ENCODE peak calls at places on chromosomes 1 and 21, in six cellular contexts. A is activated CD8-positive, alpha-beta memory T cell treated with anti-CD3 and anti-CD28 coated beads, Interleukin-2, amount 50 U/mL, for 48 hours; Z is stimulated activated naive CD8-positive, alpha-beta T cell treated with anti-CD3 and anti-CD28 coated beads, Interleukin-15, Interleukin-2, amounts not matched to agents 100 U/mL and 50 U/mL, for 24 hours; H is amniotic stem cell; E is Caki2; B is smooth muscle cell of the brain vasculature. I is an unnamed sample.

GRCh38 chr1:236989290-236990051 is 14.8 kb downstream of the MT1HL1 start:
- DNase-seq in A (no peak), Z (no peak), H (no peak), E (no peak), B (no peak), I (no peak)

GRCh38 chr1:11579506-11579905 is 74.7 kb downstream of the FBXO2 start:
- DNase-seq in A (no peak), Z (no peak), H (no peak), E (no peak), B (no peak), I (no peak)

GRCh38 chr1:30416221-30416820 is 307.1 kb downstream of the MATN1 start:
- DNase-seq in A (no peak), Z (no peak), H (no peak), E (no peak), B (no peak), I (no peak)

GRCh38 chr1:154999651-155000474 is 2.7 kb upstream of the ZBTB7B start:
- DNase-seq in A (peak; percentile 84), Z (peak; percentile 81), H (no peak), E (no peak), B (no peak), I (peak; percentile 72)

GRCh38 chr21:42171091-42172053 is 47.6 kb upstream of the ABCG1 start:
- DNase-seq in A (peak; percentile 46), Z (no peak), H (no peak), E (no peak), B (no peak), I (peak; percentile 93)

GRCh38 chr21:16573581-16573980 is 843.8 kb downstream of the USP25 start:
- DNase-seq in A (no peak), Z (no peak), H (no peak), E (no peak), B (no peak), I (no peak)

GRCh38 chr1:45444609-45445131 is 46.3 kb downstream of the TESK2 start:
- DNase-seq in A (no peak), Z (no peak), H (no peak), E (no peak), B (no peak), I (no peak)

GRCh38 chr1:203512830-203513578 is 19.1 kb downstream of the OPTC start:
- DNase-seq in A (no peak), Z (peak; percentile 49), H (peak; percentile 89), E (peak; percentile 89), B (peak; percentile 61), I (peak; percentile 83)

GRCh38 chr1:186564558-186564957 is 103.6 kb upstream of the PDC start:
- DNase-seq in A (no peak), Z (no peak), H (no peak), E (no peak), B (no peak), I (no peak)

I was measured in SW480.